ENCODE peak calls at places on chromosome 6, in ten cellular contexts. G is brain microvascular endothelial cell, A is suprapubic skin, Z is choroid plexus epithelial cell, Q is HL-60, J is pancreas, T is right atrium auricular region, C is transverse colon, P is left lung, F is adipocyte. B is an unnamed sample.

GRCh38 chr6:85193339-85193738 is 256.5 kb upstream of the NT5E start:
- DNase-seq in G (no peak), A (no peak), Z (no peak), Q (no peak), J (no peak), T (no peak), C (no peak), P (no peak), F (no peak), B (no peak)

GRCh38 chr6:142756215-142756630 is 188.8 kb downstream of the HIVEP2 start:
- DNase-seq in G (peak), A (no peak), Z (peak), Q (no peak), J (no peak), T (no peak), C (no peak), P (no peak), F (peak), B (no peak)

GRCh38 chr6:70763754-70764153 is 96.1 kb downstream of the SMAP1 start:
- DNase-seq in G (peak), A (no peak), Z (peak), Q (no peak), J (no peak), T (no peak), C (no peak), P (no peak), F (peak), B (no peak)

GRCh38 chr6:21444861-21445260 is 148.7 kb upstream of the SOX4 start:
- DNase-seq in G (no peak), A (no peak), Z (no peak), Q (no peak), J (no peak), T (no peak), C (no peak), P (no peak), F (no peak), B (no peak)

GRCh38 chr6:13046084-13046483 is 282.3 kb downstream of the TBC1D7 start:
- DNase-seq in G (no peak), A (no peak), Z (no peak), Q (no peak), J (no peak), T (no peak), C (no peak), P (no peak), F (no peak), B (no peak)

GRCh38 chr6:32439708-32440214 is at the start of gene HLA-DRA:
- DNase-seq in G (peak), A (no peak), Z (peak), Q (no peak), J (peak), T (no peak), C (no peak), P (no peak), F (peak), B (no peak)

GRCh38 chr6:129493396-129493902 is 216.5 kb downstream of the ARHGAP18 start:
- DNase-seq in G (peak), A (no peak), Z (peak), Q (no peak), J (no peak), T (no peak), C (no peak), P (no peak), F (peak), B (no peak)

GRCh38 chr6:138814179-138814834 is 18.4 kb downstream of the ECT2L start:
- DNase-seq in G (no peak), A (no peak), Z (no peak), Q (no peak), J (no peak), T (no peak), C (no peak), P (no peak), F (no peak), B (no peak)

GRCh38 chr6:110621061-110621460 is 144.6 kb upstream of the SLC22A16 start:
- DNase-seq in G (no peak), A (no peak), Z (no peak), Q (no peak), J (no peak), T (no peak), C (no peak), P (no peak), F (no peak), B (no peak)

GRCh38 chr6:133741375-133741861 is 147.5 kb upstream of the TCF21 start:
- DNase-seq in G (no peak), A (no peak), Z (peak), Q (no peak), J (no peak), T (no peak), C (no peak), P (no peak), F (peak), B (no peak)

GRCh38 chr6:76230711-76231110 is 158.2 kb upstream of the IMPG1 start:
- DNase-seq in G (no peak), A (no peak), Z (no peak), Q (peak), J (peak), T (no peak), C (no peak), P (no peak), F (no peak), B (no peak)

GRCh38 chr6:137823826-137824501 is 43.1 kb upstream of the TNFAIP3 start:
- DNase-seq in G (peak), A (peak), Z (peak), Q (no peak), J (no peak), T (peak), C (peak), P (no peak), F (peak), B (peak)

GRCh38 chr6:1630771-1631217 is 21.1 kb downstream of the FOXC1 start:
- DNase-seq in G (peak), A (no peak), Z (no peak), Q (no peak), J (no peak), T (no peak), C (no peak), P (no peak), F (no peak), B (no peak)

GRCh38 chr6:47729457-47729856 is 31.1 kb downstream of the ADGRF4 start:
- DNase-seq in G (no peak), A (no peak), Z (no peak), Q (no peak), J (no peak), T (no peak), C (no peak), P (no peak), F (no peak), B (no peak)

GRCh38 chr6:82608365-82608764 is 244.7 kb downstream of the TPBG start:
- DNase-seq in G (no peak), A (no peak), Z (no peak), Q (no peak), J (no peak), T (no peak), C (no peak), P (no peak), F (no peak), B (no peak)

GRCh38 chr6:31473780-31474725 is 23.9 kb upstream of the MICB start:
- DNase-seq in G (peak), A (no peak), Z (peak), Q (no peak), J (peak), T (no peak), C (no peak), P (no peak), F (peak), B (no peak)

DNA sequence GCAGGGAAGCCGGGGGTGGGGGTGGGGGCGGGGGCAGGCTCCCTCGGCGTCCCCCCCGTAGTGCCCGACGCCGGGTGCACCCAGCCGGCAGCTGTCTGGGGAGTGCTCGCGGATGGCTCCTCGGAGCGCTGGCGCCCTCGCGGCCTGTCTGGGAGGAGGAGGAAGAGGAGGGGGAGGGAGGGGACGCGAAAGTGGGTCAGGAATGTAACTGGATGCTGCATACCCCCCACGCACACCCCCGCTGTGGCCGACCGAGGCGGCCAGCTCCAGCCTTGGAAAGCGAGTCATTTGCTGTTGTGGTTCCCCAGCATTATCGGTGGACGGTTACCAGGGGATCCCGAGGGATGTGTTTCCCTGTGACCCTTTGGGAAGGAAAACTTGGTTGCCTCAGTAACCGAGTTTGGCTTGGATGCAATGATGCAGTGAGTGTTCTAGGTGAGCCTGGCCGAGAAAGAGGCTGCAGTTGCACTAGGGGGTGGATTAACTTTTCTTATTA is 55.3 kb upstream of the RREB1 start:
- DNase-seq in G (peak), A (peak), Z (peak), Q (peak), J (peak), T (no peak), C (peak), P (peak), F (peak), B (peak)
- H3K4me3 ChIP-seq in G (peak), A (peak), Z (peak), Q (peak), J (peak), T (peak), C (peak), P (peak), F (peak), B (peak)

GRCh38 chr6:49509342-49509741 is 9.6 kb downstream of the GLYATL3 start:
- DNase-seq in G (no peak), A (no peak), Z (no peak), Q (no peak), J (no peak), T (no peak), C (no peak), P (no peak), F (no peak), B (no peak)
- H3K4me3 ChIP-seq in G (no peak), A (no peak), Z (no peak), Q (no peak), J (no peak), T (no peak), C (no peak), P (no peak), F (no peak), B (no peak)

GRCh38 chr6:166488701-166489100 is 97.8 kb downstream of the RAMACL start:
- DNase-seq in G (no peak), A (no peak), Z (no peak), Q (no peak), J (no peak), T (no peak), C (no peak), P (peak), F (no peak), B (no peak)
- H3K4me3 ChIP-seq in G (no peak), A (no peak), Z (no peak), Q (no peak), J (no peak), T (no peak), C (no peak), P (no peak), F (no peak), B (no peak)

DNA sequence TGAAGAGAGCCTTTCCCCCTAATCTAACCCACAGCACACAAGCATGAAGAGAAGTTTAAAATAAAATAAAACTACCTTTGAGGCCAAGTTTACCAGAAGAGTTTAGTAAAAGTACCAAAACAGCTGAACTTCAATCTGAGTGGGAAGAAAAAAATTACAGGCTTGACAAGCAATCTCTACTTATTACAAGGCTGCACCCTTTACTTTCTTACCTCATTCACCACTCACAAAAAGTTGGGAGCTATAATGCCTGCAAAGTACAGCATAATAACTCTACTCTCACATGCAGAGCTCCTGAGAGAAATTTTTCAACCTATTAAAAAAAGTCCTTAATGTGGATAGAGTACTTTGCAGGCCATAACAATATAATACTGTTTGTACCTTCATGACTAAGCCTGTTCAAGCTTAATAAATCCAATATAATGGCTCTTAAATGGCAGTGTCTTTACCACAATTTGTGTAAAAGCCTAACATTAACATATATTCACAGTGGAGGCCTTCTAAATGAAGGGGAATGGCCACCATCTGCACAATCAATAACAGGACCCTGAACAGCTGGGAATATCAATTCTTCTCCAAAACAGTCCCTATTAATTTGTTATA is 103.1 kb downstream of the DST start:
- DNase-seq in G (no peak), A (no peak), Z (no peak), Q (no peak), J (no peak), T (no peak), C (no peak), P (no peak), F (no peak), B (no peak)
- H3K4me3 ChIP-seq in G (no peak), A (peak), Z (no peak), Q (no peak), J (peak), T (peak), C (peak), P (no peak), F (peak), B (peak)

GRCh38 chr6:132731086-132731485 is 17.2 kb upstream of the VNN1 start:
- DNase-seq in G (no peak), A (no peak), Z (peak), Q (no peak), J (no peak), T (no peak), C (no peak), P (no peak), F (peak), B (no peak)
- H3K4me3 ChIP-seq in G (no peak), A (no peak), Z (no peak), Q (no peak), J (no peak), T (no peak), C (no peak), P (no peak), F (no peak), B (no peak)

B was measured in heart right ventricle.